ENCODE peak calls at places on chromosomes 7 and 10, in six cellular contexts. One of them, this sample, is unnamed.

GRCh38 chr7:100568176-100568935 is 5.3 kb downstream of the SAP25 start:
- DNase-seq in GM12878: no peak
- DNase-seq in K562: peak
- DNase-seq in HepG2: peak
- DNase-seq in IMR-90: no peak
- DNase-seq in A549: no peak
- DNase-seq in this sample: no peak

GRCh38 chr7:141550694-141551079 is 523 bp upstream of the AGK start:
- DNase-seq in K562: no peak
- DNase-seq in HepG2: no peak
- DNase-seq in A549: peak
- DNase-seq in IMR-90: no peak
- DNase-seq in GM12878: no peak
- DNase-seq in this sample: peak

GRCh38 chr10:79296431-79296830 is 50.8 kb upstream of the PPIF start:
- DNase-seq in HepG2: no peak
- DNase-seq in K562: no peak
- DNase-seq in A549: no peak
- DNase-seq in GM12878: no peak
- DNase-seq in IMR-90: no peak
- DNase-seq in this sample: no peak

GRCh38 chr10:90813592-90814365 is 44.1 kb downstream of the HTR7 start:
- DNase-seq in IMR-90: no peak
- DNase-seq in GM12878: no peak
- DNase-seq in HepG2: no peak
- DNase-seq in K562: no peak
- DNase-seq in A549: no peak
- DNase-seq in this sample: no peak

GRCh38 chr10:14009315-14010082 is 321.2 kb downstream of the FRMD4A start:
- DNase-seq in K562: no peak
- DNase-seq in HepG2: no peak
- DNase-seq in GM12878: peak
- DNase-seq in IMR-90: peak
- DNase-seq in A549: no peak
- DNase-seq in this sample: no peak

GRCh38 chr10:28592953-28593352 is 60.0 kb downstream of the WAC start:
- DNase-seq in A549: peak
- DNase-seq in GM12878: no peak
- DNase-seq in HepG2: peak
- DNase-seq in K562: peak
- DNase-seq in IMR-90: peak
- DNase-seq in this sample: no peak

GRCh38 chr10:689433-690226 is at the start of gene DIP2C:
- DNase-seq in HepG2: peak
- DNase-seq in IMR-90: peak
- DNase-seq in A549: peak
- DNase-seq in GM12878: no peak
- DNase-seq in K562: no peak
- DNase-seq in this sample: peak

GRCh38 chr10:73817826-73818225 is 6.4 kb upstream of the NDST2 start:
- DNase-seq in IMR-90: no peak
- DNase-seq in A549: no peak
- DNase-seq in K562: no peak
- DNase-seq in HepG2: no peak
- DNase-seq in GM12878: no peak
- DNase-seq in this sample: no peak

GRCh38 chr7:91267558-91267955 is 3.3 kb downstream of the FZD1 start:
- DNase-seq in A549: no peak
- DNase-seq in HepG2: no peak
- DNase-seq in GM12878: no peak
- DNase-seq in K562: no peak
- DNase-seq in IMR-90: peak
- DNase-seq in this sample: no peak

GRCh38 chr10:92569071-92569470 is 4.8 kb downstream of the IDE start:
- DNase-seq in IMR-90: peak
- DNase-seq in GM12878: no peak
- DNase-seq in A549: no peak
- DNase-seq in K562: no peak
- DNase-seq in HepG2: no peak
- DNase-seq in this sample: no peak

GRCh38 chr10:78321500-78321899 is 287.8 kb downstream of the RPS24 start:
- DNase-seq in GM12878: no peak
- DNase-seq in K562: no peak
- DNase-seq in IMR-90: no peak
- DNase-seq in HepG2: no peak
- DNase-seq in A549: no peak
- DNase-seq in this sample: no peak

GRCh38 chr7:157676001-157676400 is 339.2 kb downstream of the DNAJB6 start:
- DNase-seq in HepG2: no peak
- DNase-seq in K562: no peak
- DNase-seq in IMR-90: no peak
- DNase-seq in GM12878: no peak
- DNase-seq in A549: no peak
- DNase-seq in this sample: no peak

GRCh38 chr7:71235263-71235662 is 103.3 kb downstream of the GALNT17 start:
- DNase-seq in A549: no peak
- DNase-seq in K562: no peak
- DNase-seq in GM12878: no peak
- DNase-seq in HepG2: no peak
- DNase-seq in IMR-90: no peak
- DNase-seq in this sample: no peak

GRCh38 chr10:91022924-91023707 is 102.2 kb upstream of the ANKRD1 start:
- DNase-seq in HepG2: no peak
- DNase-seq in A549: no peak
- DNase-seq in K562: no peak
- DNase-seq in GM12878: no peak
- DNase-seq in IMR-90: no peak
- DNase-seq in this sample: no peak

GRCh38 chr7:151697942-151698341 is 178.2 kb upstream of the RHEB start:
- DNase-seq in K562: no peak
- DNase-seq in A549: no peak
- DNase-seq in HepG2: no peak
- DNase-seq in IMR-90: no peak
- DNase-seq in GM12878: no peak
- DNase-seq in this sample: no peak

GRCh38 chr7:134813668-134814067 is 34.2 kb downstream of the CALD1 start:
- DNase-seq in K562: no peak
- DNase-seq in GM12878: no peak
- DNase-seq in IMR-90: peak
- DNase-seq in A549: no peak
- DNase-seq in HepG2: no peak
- DNase-seq in this sample: no peak

GRCh38 chr7:41693150-41693997 is 9.5 kb downstream of the INHBA start:
- DNase-seq in HepG2: no peak
- DNase-seq in K562: no peak
- DNase-seq in A549: no peak
- DNase-seq in GM12878: no peak
- DNase-seq in IMR-90: peak
- DNase-seq in this sample: no peak

GRCh38 chr10:2887391-2888070 is 179.8 kb upstream of the PFKP start:
- DNase-seq in K562: no peak
- DNase-seq in HepG2: no peak
- DNase-seq in IMR-90: no peak
- DNase-seq in A549: no peak
- DNase-seq in GM12878: no peak
- DNase-seq in this sample: no peak

GRCh38 chr10:21797984-21798765 is 205.4 kb downstream of the DNAJC1 start:
- DNase-seq in HepG2: no peak
- DNase-seq in A549: no peak
- DNase-seq in K562: no peak
- DNase-seq in IMR-90: no peak
- DNase-seq in GM12878: peak
- DNase-seq in this sample: no peak

DNA sequence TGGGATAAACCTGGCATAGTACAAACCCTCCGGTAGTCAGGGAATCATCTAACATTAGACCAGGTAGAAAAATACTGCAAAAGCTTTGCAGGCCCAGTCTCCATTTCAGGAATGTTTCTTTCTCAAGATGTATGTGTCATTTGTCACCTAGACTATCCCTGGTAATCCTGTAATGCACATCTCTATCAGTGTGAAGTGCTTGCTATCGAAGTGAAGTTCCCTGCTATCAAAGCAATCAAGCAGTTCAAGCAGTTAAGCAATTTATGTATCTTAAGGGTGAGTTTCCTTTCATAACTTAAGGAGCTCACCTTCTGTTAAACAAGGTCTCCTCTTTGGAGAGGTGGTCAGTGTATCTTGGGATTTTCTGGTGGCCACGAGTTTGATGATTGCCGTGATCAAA is 47.2 kb downstream of the CELF2 start:
- DNase-seq in A549: no peak
- DNase-seq in IMR-90: no peak
- DNase-seq in GM12878: no peak
- DNase-seq in K562: no peak
- DNase-seq in HepG2: no peak
- DNase-seq in this sample: no peak
- TF ChIP-seq BHLHE40 in A549: no peak
- TF ChIP-seq BHLHE40 in IMR-90: no peak
- TF ChIP-seq BHLHE40 in GM12878: no peak
- TF ChIP-seq BHLHE40 in K562: no peak
- TF ChIP-seq BHLHE40 in HepG2: no peak
- TF ChIP-seq BHLHE40 in this sample: no peak

GRCh38 chr10:60396766-60397165 is 7.1 kb upstream of the ANK3 start:
- DNase-seq in GM12878: no peak
- DNase-seq in IMR-90: no peak
- DNase-seq in K562: no peak
- DNase-seq in HepG2: no peak
- DNase-seq in A549: no peak
- DNase-seq in this sample: no peak

GRCh38 chr10:60400366-60400765 is 10.7 kb upstream of the ANK3 start:
- DNase-seq in IMR-90: no peak
- DNase-seq in HepG2: no peak
- DNase-seq in A549: no peak
- DNase-seq in K562: no peak
- DNase-seq in GM12878: no peak
- DNase-seq in this sample: no peak

GRCh38 chr10:60395711-60396110 is 6.0 kb upstream of the ANK3 start:
- DNase-seq in GM12878: no peak
- DNase-seq in IMR-90: no peak
- DNase-seq in K562: no peak
- DNase-seq in HepG2: no peak
- DNase-seq in A549: no peak
- DNase-seq in this sample: no peak

GRCh38 chr10:60397792-60398191 is 8.1 kb upstream of the ANK3 start:
- DNase-seq in A549: no peak
- DNase-seq in GM12878: no peak
- DNase-seq in IMR-90: peak
- DNase-seq in HepG2: no peak
- DNase-seq in K562: no peak
- DNase-seq in this sample: no peak

DNA sequence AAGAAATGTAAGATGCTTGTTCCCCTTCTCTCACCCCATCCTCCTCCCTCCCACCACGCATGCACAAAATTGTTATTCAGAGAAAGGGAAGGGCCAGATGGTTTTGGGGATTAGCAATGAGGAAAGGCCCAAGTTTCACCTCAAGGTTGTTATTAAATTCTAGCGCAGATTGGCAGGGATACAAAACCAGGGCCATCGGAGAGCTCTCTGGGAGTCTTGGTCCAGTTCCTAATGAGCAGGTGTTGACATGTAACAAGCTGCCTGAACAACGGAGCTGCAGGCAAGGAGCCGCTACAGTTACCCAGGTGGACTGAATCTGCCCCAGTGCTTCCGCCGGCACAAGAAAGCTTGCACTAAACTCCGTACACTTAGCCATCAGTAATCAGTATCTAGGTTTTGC is 9.7 kb upstream of the ANK3 start:
- DNase-seq in HepG2: no peak
- DNase-seq in K562: no peak
- DNase-seq in IMR-90: no peak
- DNase-seq in GM12878: no peak
- DNase-seq in A549: no peak
- DNase-seq in this sample: no peak
- TF ChIP-seq BHLHE40 in HepG2: no peak
- TF ChIP-seq BHLHE40 in K562: no peak
- TF ChIP-seq BHLHE40 in IMR-90: no peak
- TF ChIP-seq BHLHE40 in GM12878: no peak
- TF ChIP-seq BHLHE40 in A549: no peak
- TF ChIP-seq BHLHE40 in this sample: no peak

DNA sequence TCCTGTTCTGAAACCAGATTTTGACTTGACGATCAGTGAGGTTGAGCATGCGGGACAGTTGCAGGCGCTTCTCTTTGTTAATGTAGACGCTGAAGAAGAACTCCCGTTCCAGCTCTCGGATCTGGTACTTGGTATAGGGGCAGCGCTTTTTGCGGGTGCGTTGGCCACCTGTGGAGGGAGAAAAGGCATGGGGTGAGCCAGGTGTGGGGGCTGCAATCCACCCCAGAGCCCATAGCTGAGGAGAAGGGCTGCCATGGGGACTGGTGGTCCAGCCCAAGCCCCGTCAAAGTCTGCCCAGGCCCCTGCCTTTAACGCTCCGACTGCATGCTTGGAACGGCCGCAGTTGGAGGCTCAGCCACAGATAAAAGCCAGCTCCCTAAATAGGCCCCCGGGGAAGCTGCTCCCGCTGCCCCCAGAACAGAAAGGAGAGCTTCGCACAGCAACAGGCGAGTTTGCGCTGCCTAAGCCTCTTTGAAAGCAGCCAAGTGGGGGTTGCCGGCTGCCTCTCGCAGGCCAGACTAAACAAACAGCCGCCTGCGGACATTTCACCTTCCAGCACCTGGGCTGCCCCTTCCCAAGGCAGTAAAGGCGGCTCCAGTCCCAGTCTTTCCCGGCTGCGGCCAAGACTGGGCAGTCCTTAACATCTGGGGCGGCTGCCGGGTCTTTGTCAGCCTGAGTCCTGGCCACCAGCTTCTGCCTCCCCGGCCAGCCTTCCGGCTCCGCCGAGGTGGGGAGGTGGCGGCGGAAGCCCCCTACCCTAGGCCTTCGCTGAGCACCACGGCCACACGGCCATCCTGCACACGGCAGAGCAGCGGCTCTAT is 2.0 kb downstream of the HOXA11 start:
- DNase-seq in A549: no peak
- DNase-seq in K562: no peak
- DNase-seq in GM12878: no peak
- DNase-seq in IMR-90: no peak
- DNase-seq in HepG2: no peak
- DNase-seq in this sample: no peak
- TF ChIP-seq BHLHE40 in A549: no peak
- TF ChIP-seq BHLHE40 in K562: no peak
- TF ChIP-seq BHLHE40 in GM12878: no peak
- TF ChIP-seq BHLHE40 in IMR-90: no peak
- TF ChIP-seq BHLHE40 in HepG2: no peak
- TF ChIP-seq BHLHE40 in this sample: no peak

DNA sequence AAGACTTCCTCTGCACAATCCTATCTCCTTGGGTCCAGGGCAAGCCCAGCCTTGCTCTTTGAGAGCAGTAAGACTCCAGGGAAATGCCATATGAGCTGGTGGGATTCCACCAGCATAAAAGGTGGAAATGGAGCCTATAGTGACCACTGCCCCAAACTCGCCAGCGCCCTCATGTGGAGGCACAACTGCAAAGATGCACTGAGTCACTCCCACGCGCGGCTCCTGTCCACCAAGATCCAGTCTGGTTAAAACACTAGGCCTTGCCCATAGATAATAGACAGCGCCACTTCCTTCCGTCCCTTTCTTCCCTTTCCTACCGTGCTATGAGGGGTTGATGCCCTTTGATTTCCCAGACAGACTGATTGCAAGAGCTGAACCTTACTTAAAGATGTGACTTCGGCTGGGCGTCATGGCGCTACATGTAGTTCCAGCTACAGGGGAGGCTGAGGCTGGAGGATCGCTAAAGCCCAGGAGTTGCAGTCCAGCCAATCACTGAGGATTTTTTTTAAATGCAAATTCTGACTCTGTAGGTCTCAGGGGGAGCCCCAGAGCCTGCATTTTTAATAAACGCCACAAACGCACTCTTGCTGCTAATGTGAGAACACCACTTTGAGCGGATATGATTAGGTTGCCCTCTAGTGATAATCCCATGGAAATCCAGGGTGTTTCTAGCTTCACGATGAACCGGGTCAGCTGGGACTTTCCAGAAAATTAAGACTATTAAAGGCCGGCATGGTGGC is 136.5 kb downstream of the EPC1 start:
- DNase-seq in K562: peak
- DNase-seq in GM12878: no peak
- DNase-seq in A549: peak
- DNase-seq in IMR-90: peak
- DNase-seq in HepG2: peak
- DNase-seq in this sample: peak
- TF ChIP-seq BHLHE40 in K562: no peak
- TF ChIP-seq BHLHE40 in GM12878: no peak
- TF ChIP-seq BHLHE40 in A549: no peak
- TF ChIP-seq BHLHE40 in IMR-90: no peak
- TF ChIP-seq BHLHE40 in HepG2: peak
- TF ChIP-seq BHLHE40 in this sample: no peak